ENCODE peak calls at places on chromosomes 6 and 20, in five cellular contexts. Y, I, C, O and W are unnamed samples.

GRCh38 chr6:155228549-155229166 is 35.2 kb upstream of the CLDN20 start:
- DNase-seq in C (no peak), Y (no peak), O (no peak), I (no peak), W (no peak)

GRCh38 chr20:57807418-57808265 is 97.8 kb upstream of the PMEPA1 start:
- DNase-seq in C (no peak), Y (no peak), O (no peak), I (no peak), W (no peak)

GRCh38 chr20:14782731-14783130 is 445.3 kb upstream of the FLRT3 start:
- DNase-seq in I (no peak), Y (no peak), C (no peak), O (no peak), W (no peak)

GRCh38 chr6:137043710-137044365 is 927 bp downstream of the IL20RA start:
- DNase-seq in Y (peak), C (peak), I (peak), O (peak), W (no peak)

GRCh38 chr6:514396-514973 is 122.9 kb downstream of the IRF4 start:
- DNase-seq in O (no peak), I (peak), Y (peak), C (no peak), W (no peak)

GRCh38 chr20:53926428-53927028 is 143.9 kb downstream of the BCAS1 start:
- DNase-seq in C (peak), Y (peak), I (no peak), O (no peak), W (no peak)

GRCh38 chr6:82408952-82409421 is 45.4 kb downstream of the TPBG start:
- DNase-seq in I (no peak), C (no peak), Y (no peak), O (no peak), W (no peak)

GRCh38 chr6:32668226-32668747 is 1.8 kb upstream of the HLA-DQB1 start:
- DNase-seq in Y (peak), C (peak), I (peak), O (peak), W (peak)

GRCh38 chr6:157273756-157274088 is 49.6 kb downstream of the TMEM242 start:
- DNase-seq in I (peak), Y (peak), O (peak), C (no peak), W (peak)

GRCh38 chr6:75530696-75531095 is 37.1 kb upstream of the FILIP1 start:
- DNase-seq in I (no peak), O (no peak), Y (no peak), C (no peak), W (no peak)

GRCh38 chr6:41818271-41819054 is 31.0 kb downstream of the TOMM6 start:
- DNase-seq in Y (no peak), C (no peak), O (no peak), I (no peak), W (no peak)

GRCh38 chr6:89940225-89941027 is 46.2 kb downstream of the GJA10 start:
- DNase-seq in C (no peak), Y (peak), O (peak), I (peak), W (peak)

GRCh38 chr20:50313223-50313820 is 122.7 kb downstream of the CEBPB start:
- DNase-seq in I (no peak), O (no peak), C (no peak), Y (no peak), W (no peak)

GRCh38 chr6:147274012-147274411 is 69.8 kb downstream of the STXBP5 start:
- DNase-seq in I (no peak), O (no peak), Y (no peak), C (no peak), W (no peak)

GRCh38 chr20:39480644-39481043 is 518.5 kb downstream of the DHX35 start:
- DNase-seq in I (no peak), C (no peak), Y (no peak), O (no peak), W (no peak)

GRCh38 chr6:119308994-119309657 is 40.4 kb downstream of the MAN1A1 start:
- DNase-seq in Y (no peak), I (no peak), C (peak), O (no peak), W (no peak)

GRCh38 chr6:11202513-11203305 is 29.8 kb downstream of the NEDD9 start:
- DNase-seq in Y (no peak), C (no peak), O (no peak), I (peak), W (no peak)

GRCh38 chr20:64222273-64222672 is 33.3 kb upstream of the PCMTD2 start:
- DNase-seq in C (peak), I (no peak), O (no peak), Y (no peak), W (no peak)

GRCh38 chr6:73156793-73157767 is 68.2 kb downstream of the KHDC1L start:
- DNase-seq in O (no peak), C (no peak), I (no peak), Y (no peak), W (no peak)

GRCh38 chr20:59159822-59160740 is 3.5 kb upstream of the ZNF831 start:
- DNase-seq in C (no peak), I (no peak), O (peak), Y (peak), W (no peak)

GRCh38 chr6:157135691-157136090 is 187.6 kb downstream of the TMEM242 start:
- DNase-seq in I (no peak), C (no peak), O (no peak), Y (no peak), W (no peak)

GRCh38 chr6:125693480-125693879 is 56.0 kb upstream of the HEY2 start:
- DNase-seq in Y (no peak), O (no peak), I (no peak), C (no peak), W (no peak)

GRCh38 chr6:86723729-86724128 is 213.6 kb upstream of the HTR1E start:
- DNase-seq in I (no peak), C (no peak), O (no peak), Y (no peak), W (no peak)